ENCODE peak calls at places on chromosomes 12 and 14, in seven cellular contexts. One of them, this sample, is unnamed.

GRCh38 chr12:130385193-130385592 is 47.5 kb downstream of the PIWIL1 start:
- DNase-seq in lower leg skin: no peak
- DNase-seq in WTC11: no peak
- DNase-seq in cardiac fibroblast: no peak
- DNase-seq in Calu3: no peak
- DNase-seq in choroid plexus epithelial cell: no peak
- DNase-seq in HFFc6: no peak
- DNase-seq in this sample: no peak

GRCh38 chr14:53925201-53925766 is 31.3 kb downstream of the BMP4 start:
- DNase-seq in Calu3: no peak
- DNase-seq in cardiac fibroblast: peak; percentile 7
- DNase-seq in lower leg skin: no peak
- DNase-seq in HFFc6: no peak
- DNase-seq in WTC11: no peak
- DNase-seq in choroid plexus epithelial cell: no peak
- DNase-seq in this sample: no peak

GRCh38 chr14:69001375-69001774 is 22.3 kb upstream of the ACTN1 start:
- DNase-seq in lower leg skin: no peak
- DNase-seq in Calu3: no peak
- DNase-seq in WTC11: no peak
- DNase-seq in choroid plexus epithelial cell: no peak
- DNase-seq in cardiac fibroblast: no peak
- DNase-seq in HFFc6: no peak
- DNase-seq in this sample: no peak

GRCh38 chr12:43730283-43730682 is 28.3 kb downstream of the PUS7L start:
- DNase-seq in WTC11: no peak
- DNase-seq in cardiac fibroblast: no peak
- DNase-seq in lower leg skin: no peak
- DNase-seq in Calu3: no peak
- DNase-seq in choroid plexus epithelial cell: no peak
- DNase-seq in HFFc6: no peak
- DNase-seq in this sample: no peak

GRCh38 chr12:1835178-1836131 is 15.1 kb downstream of the LRTM2 start:
- DNase-seq in WTC11: no peak
- DNase-seq in choroid plexus epithelial cell: no peak
- DNase-seq in cardiac fibroblast: no peak
- DNase-seq in lower leg skin: no peak
- DNase-seq in HFFc6: no peak
- DNase-seq in Calu3: no peak
- DNase-seq in this sample: no peak

GRCh38 chr12:51232642-51233041 is 6.0 kb upstream of the DAZAP2 start:
- DNase-seq in HFFc6: no peak
- DNase-seq in Calu3: no peak
- DNase-seq in lower leg skin: no peak
- DNase-seq in cardiac fibroblast: no peak
- DNase-seq in choroid plexus epithelial cell: no peak
- DNase-seq in WTC11: no peak
- DNase-seq in this sample: no peak

GRCh38 chr12:116337312-116337711 is 59.8 kb upstream of the MED13L start:
- DNase-seq in lower leg skin: no peak
- DNase-seq in WTC11: no peak
- DNase-seq in Calu3: no peak
- DNase-seq in HFFc6: no peak
- DNase-seq in choroid plexus epithelial cell: no peak
- DNase-seq in cardiac fibroblast: no peak
- DNase-seq in this sample: no peak

GRCh38 chr14:54902521-54903420 is at the start of gene GCH1:
- DNase-seq in HFFc6: no peak
- DNase-seq in Calu3: peak; percentile 84
- DNase-seq in choroid plexus epithelial cell: peak; percentile 62
- DNase-seq in cardiac fibroblast: peak; percentile 62
- DNase-seq in WTC11: peak; percentile 83
- DNase-seq in lower leg skin: peak; percentile 89
- DNase-seq in this sample: peak; percentile 53

GRCh38 chr12:5586201-5586600 is 154.3 kb downstream of the NTF3 start:
- DNase-seq in cardiac fibroblast: peak; percentile 35
- DNase-seq in lower leg skin: no peak
- DNase-seq in WTC11: no peak
- DNase-seq in HFFc6: peak; percentile 42
- DNase-seq in Calu3: no peak
- DNase-seq in choroid plexus epithelial cell: no peak
- DNase-seq in this sample: no peak

GRCh38 chr12:24896171-24896570 is 52.7 kb downstream of the BCAT1 start:
- DNase-seq in Calu3: no peak
- DNase-seq in lower leg skin: no peak
- DNase-seq in choroid plexus epithelial cell: no peak
- DNase-seq in HFFc6: no peak
- DNase-seq in WTC11: no peak
- DNase-seq in cardiac fibroblast: no peak
- DNase-seq in this sample: no peak

GRCh38 chr12:27463826-27464554 is 17.5 kb downstream of the SMCO2 start:
- DNase-seq in cardiac fibroblast: peak; percentile 95
- DNase-seq in WTC11: no peak
- DNase-seq in HFFc6: no peak
- DNase-seq in Calu3: no peak
- DNase-seq in lower leg skin: no peak
- DNase-seq in choroid plexus epithelial cell: no peak
- DNase-seq in this sample: no peak

GRCh38 chr14:61417890-61418455 is 96.6 kb downstream of the PRKCH start:
- DNase-seq in Calu3: no peak
- DNase-seq in HFFc6: no peak
- DNase-seq in WTC11: no peak
- DNase-seq in choroid plexus epithelial cell: no peak
- DNase-seq in cardiac fibroblast: no peak
- DNase-seq in lower leg skin: no peak
- DNase-seq in this sample: no peak

GRCh38 chr14:31127690-31128089 is 79.9 kb downstream of the HECTD1 start:
- DNase-seq in lower leg skin: no peak
- DNase-seq in choroid plexus epithelial cell: peak; percentile 13
- DNase-seq in WTC11: no peak
- DNase-seq in Calu3: peak; percentile 13
- DNase-seq in HFFc6: no peak
- DNase-seq in cardiac fibroblast: no peak
- DNase-seq in this sample: no peak

GRCh38 chr14:71193663-71194062 is 286.4 kb downstream of the PCNX1 start:
- DNase-seq in cardiac fibroblast: no peak
- DNase-seq in lower leg skin: no peak
- DNase-seq in WTC11: no peak
- DNase-seq in choroid plexus epithelial cell: no peak
- DNase-seq in Calu3: no peak
- DNase-seq in HFFc6: peak; percentile 16
- DNase-seq in this sample: no peak

GRCh38 chr12:48486261-48486660 is 4.0 kb downstream of the C12orf54 start:
- DNase-seq in HFFc6: no peak
- DNase-seq in choroid plexus epithelial cell: no peak
- DNase-seq in WTC11: no peak
- DNase-seq in lower leg skin: no peak
- DNase-seq in cardiac fibroblast: no peak
- DNase-seq in Calu3: no peak
- DNase-seq in this sample: no peak

GRCh38 chr12:100860611-100861010 is 66.0 kb downstream of the ANO4 start:
- DNase-seq in Calu3: no peak
- DNase-seq in WTC11: no peak
- DNase-seq in lower leg skin: no peak
- DNase-seq in cardiac fibroblast: no peak
- DNase-seq in choroid plexus epithelial cell: no peak
- DNase-seq in HFFc6: no peak
- DNase-seq in this sample: no peak

GRCh38 chr12:97375310-97375709 is 87.3 kb upstream of the RMST start:
- DNase-seq in cardiac fibroblast: no peak
- DNase-seq in Calu3: no peak
- DNase-seq in HFFc6: no peak
- DNase-seq in choroid plexus epithelial cell: no peak
- DNase-seq in lower leg skin: no peak
- DNase-seq in WTC11: no peak
- DNase-seq in this sample: no peak

GRCh38 chr14:64110832-64111231 is 183.3 kb downstream of the ESR2 start:
- DNase-seq in choroid plexus epithelial cell: peak; percentile 13
- DNase-seq in cardiac fibroblast: no peak
- DNase-seq in lower leg skin: no peak
- DNase-seq in Calu3: no peak
- DNase-seq in HFFc6: no peak
- DNase-seq in WTC11: no peak
- DNase-seq in this sample: no peak

GRCh38 chr12:132449565-132450390 is 40.2 kb upstream of the FBRSL1 start:
- DNase-seq in HFFc6: no peak
- DNase-seq in cardiac fibroblast: no peak
- DNase-seq in WTC11: no peak
- DNase-seq in Calu3: no peak
- DNase-seq in lower leg skin: no peak
- DNase-seq in choroid plexus epithelial cell: no peak
- DNase-seq in this sample: no peak

GRCh38 chr12:90183201-90183600 is 474.6 kb upstream of the ATP2B1 start:
- DNase-seq in lower leg skin: no peak
- DNase-seq in HFFc6: no peak
- DNase-seq in Calu3: no peak
- DNase-seq in choroid plexus epithelial cell: no peak
- DNase-seq in WTC11: no peak
- DNase-seq in cardiac fibroblast: no peak
- DNase-seq in this sample: no peak

GRCh38 chr14:96735509-96735908 is 61.7 kb upstream of the VRK1 start:
- DNase-seq in WTC11: no peak
- DNase-seq in HFFc6: no peak
- DNase-seq in lower leg skin: no peak
- DNase-seq in choroid plexus epithelial cell: no peak
- DNase-seq in cardiac fibroblast: no peak
- DNase-seq in Calu3: no peak
- DNase-seq in this sample: no peak

DNA sequence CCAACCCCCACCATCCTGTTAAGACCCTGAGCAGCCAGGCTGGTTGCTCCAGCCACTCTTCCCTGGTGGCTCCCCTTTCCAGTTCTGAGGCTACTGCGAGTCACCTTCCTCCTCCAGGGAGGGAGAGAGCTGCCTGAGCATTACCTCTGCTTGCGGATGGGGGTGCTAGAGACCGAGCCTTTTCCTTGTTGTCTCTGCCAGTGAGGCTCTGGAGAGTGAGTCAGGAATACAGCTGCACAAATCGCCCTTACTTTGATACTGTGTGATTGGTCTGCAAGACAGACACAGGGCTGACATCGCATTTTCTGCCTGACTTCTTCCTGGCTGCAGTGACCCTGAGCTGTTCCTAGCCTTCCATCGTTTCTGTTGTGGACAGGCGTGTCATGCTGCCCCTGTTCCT is 94.3 kb downstream of the SLC25A47 start:
- DNase-seq in lower leg skin: no peak
- DNase-seq in WTC11: peak; percentile 79
- DNase-seq in Calu3: peak; percentile 77
- DNase-seq in cardiac fibroblast: peak; percentile 91
- DNase-seq in HFFc6: peak; percentile 93
- DNase-seq in choroid plexus epithelial cell: peak; percentile 96
- DNase-seq in this sample: no peak
- TF ChIP-seq CTCF in lower leg skin: no peak
- TF ChIP-seq CTCF in WTC11: peak; percentile 59
- TF ChIP-seq CTCF in Calu3: peak; percentile 50
- TF ChIP-seq CTCF in cardiac fibroblast: peak; percentile 92
- TF ChIP-seq CTCF in HFFc6: peak; percentile 84
- TF ChIP-seq CTCF in choroid plexus epithelial cell: peak; percentile 96
- TF ChIP-seq CTCF in this sample: no peak

GRCh38 chr12:53381739-53382630 is 2.0 kb downstream of the SP1 start:
- DNase-seq in Calu3: peak; percentile 49
- DNase-seq in choroid plexus epithelial cell: peak; percentile 67
- DNase-seq in WTC11: peak; percentile 60
- DNase-seq in lower leg skin: no peak
- DNase-seq in HFFc6: peak; percentile 72
- DNase-seq in cardiac fibroblast: peak; percentile 83
- DNase-seq in this sample: no peak
- TF ChIP-seq CTCF in Calu3: no peak
- TF ChIP-seq CTCF in choroid plexus epithelial cell: peak; percentile 51
- TF ChIP-seq CTCF in WTC11: peak; percentile 15
- TF ChIP-seq CTCF in lower leg skin: no peak
- TF ChIP-seq CTCF in HFFc6: peak; percentile 77
- TF ChIP-seq CTCF in cardiac fibroblast: peak; percentile 39
- TF ChIP-seq CTCF in this sample: no peak

DNA sequence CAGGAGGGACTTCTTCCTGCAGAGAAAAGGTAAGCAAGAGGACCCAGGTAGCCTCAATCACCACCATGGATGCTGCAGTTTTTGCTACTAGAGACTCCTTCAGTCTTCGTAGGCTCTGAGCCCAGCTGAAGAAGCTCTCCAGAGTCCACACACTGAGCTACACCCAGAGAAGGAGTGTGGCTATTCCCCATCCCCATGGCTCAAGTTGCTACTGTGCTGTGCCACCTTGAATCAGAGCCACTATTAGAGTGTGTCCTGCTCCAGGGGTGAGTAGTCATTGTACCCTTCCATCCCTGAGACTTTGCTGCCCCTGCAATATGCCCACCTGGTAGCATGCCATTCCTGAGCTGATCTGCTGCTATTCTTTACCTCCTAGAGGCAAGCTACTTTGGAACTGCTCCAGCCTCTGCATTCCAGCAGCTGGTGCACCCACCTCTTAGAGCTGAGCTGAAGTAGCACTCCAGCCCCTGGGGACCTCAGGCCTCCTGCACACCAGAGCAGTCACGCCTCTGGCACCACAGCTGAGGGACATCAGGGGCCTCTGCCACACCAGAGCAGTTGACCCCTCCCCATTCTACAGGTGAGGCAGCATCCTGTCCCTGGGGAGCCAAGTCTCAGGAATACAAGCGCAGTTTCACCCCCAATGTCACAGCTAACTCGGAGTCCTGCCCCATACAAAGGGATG is 213.0 kb downstream of the TRHDE start:
- DNase-seq in choroid plexus epithelial cell: no peak
- DNase-seq in WTC11: no peak
- DNase-seq in cardiac fibroblast: no peak
- DNase-seq in HFFc6: no peak
- DNase-seq in Calu3: no peak
- DNase-seq in lower leg skin: no peak
- DNase-seq in this sample: no peak
- TF ChIP-seq CTCF in choroid plexus epithelial cell: no peak
- TF ChIP-seq CTCF in WTC11: no peak
- TF ChIP-seq CTCF in cardiac fibroblast: no peak
- TF ChIP-seq CTCF in HFFc6: no peak
- TF ChIP-seq CTCF in Calu3: no peak
- TF ChIP-seq CTCF in lower leg skin: no peak
- TF ChIP-seq CTCF in this sample: no peak

DNA sequence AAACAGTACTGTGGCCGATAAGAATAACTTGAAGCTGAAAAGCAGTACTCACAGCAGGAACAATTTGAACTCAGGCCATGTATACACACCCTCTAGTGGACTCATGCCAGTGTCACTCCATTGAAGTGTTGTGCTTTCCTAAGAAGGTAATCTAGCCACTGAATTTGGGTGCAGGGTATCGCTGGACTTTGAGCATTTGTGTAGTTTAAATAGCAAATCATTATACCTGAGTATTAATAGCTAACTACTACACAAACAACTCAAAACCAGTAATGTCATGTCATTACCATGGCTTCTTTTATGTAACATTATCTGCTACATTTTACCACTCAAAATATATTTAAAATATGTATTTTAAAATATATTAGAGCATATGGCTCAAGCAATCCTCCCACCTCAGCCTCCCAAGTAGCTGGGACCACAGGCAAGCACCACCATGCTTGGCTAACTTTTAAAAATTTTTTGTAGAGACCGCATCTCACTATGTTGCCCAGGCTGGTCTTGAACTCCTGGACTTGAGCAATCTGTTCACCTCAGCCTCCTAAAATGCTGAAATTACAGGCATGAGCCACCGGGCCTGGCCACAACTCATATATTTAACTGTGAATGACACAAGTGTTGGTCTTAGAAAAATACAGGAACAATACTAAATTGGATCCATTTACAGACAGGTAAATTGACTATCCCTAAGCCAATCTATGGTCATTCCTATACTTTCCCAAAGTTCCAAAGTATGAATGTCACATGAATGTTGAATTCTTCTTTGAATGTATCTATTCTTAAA is 25.6 kb upstream of the ARID4A start:
- DNase-seq in WTC11: no peak
- DNase-seq in HFFc6: peak; percentile 37
- DNase-seq in choroid plexus epithelial cell: peak; percentile 84
- DNase-seq in lower leg skin: no peak
- DNase-seq in Calu3: peak; percentile 48
- DNase-seq in cardiac fibroblast: peak; percentile 59
- DNase-seq in this sample: no peak
- TF ChIP-seq CTCF in WTC11: no peak
- TF ChIP-seq CTCF in HFFc6: peak; percentile 53
- TF ChIP-seq CTCF in choroid plexus epithelial cell: peak; percentile 51
- TF ChIP-seq CTCF in lower leg skin: no peak
- TF ChIP-seq CTCF in Calu3: no peak
- TF ChIP-seq CTCF in cardiac fibroblast: peak; percentile 29
- TF ChIP-seq CTCF in this sample: no peak